ENCODE peak calls at places on chromosomes 1 and 21, in four cellular contexts. I, D, Z and W are unnamed samples.

GRCh38 chr1:238642231-238642630 is 744.1 kb upstream of the CHRM3 start:
- DNase-seq in I (no peak), D (no peak), Z (peak; percentile 48), W (no peak)

GRCh38 chr1:117017648-117018047 is 16.1 kb downstream of the CD101 start:
- DNase-seq in I (no peak), D (no peak), Z (no peak), W (no peak)

GRCh38 chr1:159925713-159926066 is 383 bp upstream of the TAGLN2 start:
- DNase-seq in I (no peak), D (no peak), Z (no peak), W (no peak)

GRCh38 chr21:37450385-37451044 is 83.9 kb downstream of the DYRK1A start:
- DNase-seq in I (no peak), D (no peak), Z (peak; percentile 76), W (no peak)

GRCh38 chr1:178633068-178633467 is 92.0 kb upstream of the RALGPS2 start:
- DNase-seq in I (no peak), D (no peak), Z (peak; percentile 93), W (no peak)

GRCh38 chr1:31799196-31799894 is 16.5 kb downstream of the SPOCD1 start:
- DNase-seq in I (no peak), D (no peak), Z (no peak), W (no peak)

GRCh38 chr21:23968722-23969647 is 1638.3 kb downstream of the MRPL39 start:
- DNase-seq in I (no peak), D (peak; percentile 22), Z (peak; percentile 0), W (no peak)

GRCh38 chr1:6349254-6349943 is 44.2 kb downstream of the ACOT7 start:
- DNase-seq in I (no peak), D (no peak), Z (no peak), W (no peak)

GRCh38 chr21:32584472-32584871 is 851 bp downstream of the TCP10L start:
- DNase-seq in I (no peak), D (no peak), Z (no peak), W (no peak)

GRCh38 chr1:234001817-234002216 is 97.3 kb downstream of the SLC35F3 start:
- DNase-seq in I (no peak), D (no peak), Z (no peak), W (no peak)

GRCh38 chr1:1135339-1136111 is 19.6 kb upstream of the C1orf159 start:
- DNase-seq in I (no peak), D (peak; percentile 43), Z (no peak), W (no peak)

GRCh38 chr1:108817016-108817415 is 39.9 kb downstream of the AKNAD1 start:
- DNase-seq in I (peak; percentile 69), D (no peak), Z (peak; percentile 94), W (no peak)

GRCh38 chr1:26021647-26022403 is at the start of gene EXTL1:
- DNase-seq in I (no peak), D (no peak), Z (peak; percentile 61), W (no peak)

GRCh38 chr1:201139306-201139705 is 12.3 kb upstream of the ASCL5 start:
- DNase-seq in I (no peak), D (no peak), Z (no peak), W (no peak)

GRCh38 chr1:236098267-236098666 is 33.4 kb upstream of the NID1 start:
- DNase-seq in I (no peak), D (no peak), Z (no peak), W (no peak)

GRCh38 chr1:26252718-26253117 is 18.7 kb downstream of the CEP85 start:
- DNase-seq in I (no peak), D (no peak), Z (no peak), W (no peak)

GRCh38 chr1:108209456-108210108 is 9.4 kb upstream of the SLC25A24 start:
- DNase-seq in I (no peak), D (no peak), Z (no peak), W (no peak)

GRCh38 chr1:208781391-208782035 is 537.3 kb upstream of the PLXNA2 start:
- DNase-seq in I (no peak), D (no peak), Z (no peak), W (no peak)

GRCh38 chr1:203095061-203095690 is 9.4 kb upstream of the MYOG start:
- DNase-seq in I (no peak), D (no peak), Z (no peak), W (no peak)

GRCh38 chr1:192274588-192274987 is 42.2 kb upstream of the RGS21 start:
- DNase-seq in I (no peak), D (no peak), Z (no peak), W (no peak)

GRCh38 chr1:239566074-239566473 is 179.7 kb downstream of the CHRM3 start:
- DNase-seq in I (no peak), D (no peak), Z (no peak), W (no peak)

GRCh38 chr1:56094168-56094567 is 485.2 kb downstream of the PLPP3 start:
- DNase-seq in I (no peak), D (no peak), Z (peak; percentile 53), W (no peak)

GRCh38 chr1:24015226-24016210 is 35.4 kb upstream of the SRSF10 start:
- DNase-seq in I (no peak), D (no peak), Z (peak; percentile 92), W (no peak)

GRCh38 chr21:44894687-44895302 is 21.3 kb upstream of the PTTG1IP start:
- DNase-seq in I (no peak), D (no peak), Z (no peak), W (no peak)

GRCh38 chr1:202806845-202807366 is 1.3 kb downstream of the KDM5B start:
- DNase-seq in I (no peak), D (peak; percentile 47), Z (peak; percentile 60), W (no peak)

GRCh38 chr1:78570539-78570938 is 49.7 kb upstream of the IFI44L start:
- DNase-seq in I (no peak), D (no peak), Z (no peak), W (no peak)

GRCh38 chr1:52709016-52709415 is 10.9 kb upstream of the COA7 start:
- DNase-seq in I (no peak), D (no peak), Z (no peak), W (no peak)

GRCh38 chr1:163650624-163651023 is 328.9 kb downstream of the NUF2 start:
- DNase-seq in I (no peak), D (no peak), Z (no peak), W (no peak)

GRCh38 chr1:53142226-53142853 is at the start of gene SLC1A7:
- DNase-seq in I (no peak), D (no peak), Z (no peak), W (peak; percentile 26)

GRCh38 chr1:92872719-92873118 is 40.9 kb downstream of the RPL5 start:
- DNase-seq in I (no peak), D (no peak), Z (no peak), W (no peak)

GRCh38 chr1:63668298-63668697 is 75.1 kb downstream of the PGM1 start:
- DNase-seq in I (no peak), D (no peak), Z (peak; percentile 27), W (no peak)

GRCh38 chr1:180584869-180585268 is 26.1 kb downstream of the OVAAL start:
- DNase-seq in I (no peak), D (no peak), Z (no peak), W (no peak)
- H3K27ac ChIP-seq in I (no peak overlapping the region), D (no peak overlapping the region), Z (peak overlapping the region; percentile 54), W (no peak overlapping the region)

GRCh38 chr1:86388228-86388627 is 7.9 kb downstream of the ODF2L start:
- DNase-seq in I (no peak), D (no peak), Z (peak; percentile 17), W (no peak)

GRCh38 chr1:86380257-86380861 is 15.8 kb downstream of the ODF2L start:
- DNase-seq in I (no peak), D (no peak), Z (peak; percentile 75), W (no peak)

GRCh38 chr1:86381223-86381622 is 14.9 kb downstream of the ODF2L start:
- DNase-seq in I (no peak), D (no peak), Z (no peak), W (no peak)

GRCh38 chr1:86378813-86379212 is 17.3 kb downstream of the ODF2L start:
- DNase-seq in I (no peak), D (no peak), Z (no peak), W (no peak)

DNA sequence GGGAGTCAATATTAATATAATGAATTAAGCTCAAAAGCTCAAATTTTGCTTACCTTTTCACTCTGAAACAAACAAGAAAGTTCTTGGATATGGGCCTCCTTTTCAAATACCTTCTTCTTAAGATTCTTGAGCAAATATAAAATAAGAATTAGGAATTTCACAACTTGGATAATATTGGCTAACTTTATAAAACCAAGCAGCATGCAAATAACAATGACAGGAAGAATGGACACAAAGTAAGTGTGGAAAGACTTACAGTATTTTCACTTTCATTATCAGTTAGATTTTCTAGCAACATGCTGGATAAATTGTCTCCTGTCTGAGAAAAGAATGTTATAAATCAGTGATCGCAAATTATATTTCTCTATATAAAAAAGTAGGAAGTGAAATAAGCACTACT is 13.2 kb downstream of the ODF2L start:
- DNase-seq in I (no peak), D (no peak), Z (peak; percentile 30), W (no peak)
- H3K27ac ChIP-seq in I (no peak overlapping the region), D (no peak overlapping the region), Z (peak overlapping the region; percentile 14), W (no peak overlapping the region)

GRCh38 chr1:76955652-76956051 is 88.4 kb downstream of the ST6GALNAC5 start:
- DNase-seq in I (no peak), D (no peak), Z (peak; percentile 78), W (no peak)

GRCh38 chr1:76950306-76950705 is 83.0 kb downstream of the ST6GALNAC5 start:
- DNase-seq in I (no peak), D (no peak), Z (peak; percentile 75), W (no peak)

GRCh38 chr1:76948846-76949245 is 81.6 kb downstream of the ST6GALNAC5 start:
- DNase-seq in I (no peak), D (no peak), Z (peak; percentile 8), W (no peak)

GRCh38 chr1:76949503-76949902 is 82.2 kb downstream of the ST6GALNAC5 start:
- DNase-seq in I (no peak), D (no peak), Z (peak; percentile 92), W (no peak)

GRCh38 chr1:76951185-76951584 is 83.9 kb downstream of the ST6GALNAC5 start:
- DNase-seq in I (no peak), D (no peak), Z (peak; percentile 73), W (no peak)
- H3K27ac ChIP-seq in I (no peak overlapping the region), D (no peak overlapping the region), Z (peak overlapping the region; percentile 68), W (no peak overlapping the region)

DNA sequence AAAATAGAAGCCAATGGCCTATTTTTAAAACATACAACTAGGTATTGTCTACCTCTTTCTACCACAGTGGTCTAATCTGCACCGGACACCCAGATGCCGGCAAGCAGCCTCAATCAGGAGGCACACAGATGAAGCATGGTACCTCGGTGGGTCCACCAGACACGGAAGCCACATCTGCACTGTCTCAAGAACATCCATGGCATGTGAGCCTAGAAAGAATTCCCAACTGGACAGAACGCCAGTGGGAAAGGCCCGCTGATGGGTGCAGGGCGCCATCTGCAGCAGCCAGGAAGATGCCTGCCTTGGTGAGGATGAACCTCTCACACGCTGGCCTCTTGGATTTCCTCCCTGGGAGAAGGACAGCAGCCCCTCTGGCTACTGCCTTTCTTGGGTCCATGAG is 79.5 kb downstream of the MRPL37 start:
- DNase-seq in I (no peak), D (no peak), Z (no peak), W (no peak)
- H3K27ac ChIP-seq in I (peak overlapping the region; percentile 82), D (peak overlapping the region; percentile 83), Z (no peak overlapping the region), W (peak overlapping the region; percentile 96)